ENCODE peak calls at places on chromosome 1, in four cellular contexts. J is CD8-positive, alpha-beta T cell; W is GM23338; L is uterus. Y is an unnamed sample. For H3K4me1 and H3K27me3, the result is how much of the 10 kb centered on the place peaks cover.

GRCh38 chr1:227447531-227447990 is 115.8 kb upstream of the ZNF678 start:
- DNase-seq in J (no peak), W (peak), L (no peak), Y (peak)

GRCh38 chr1:206489980-206490534 is 17.3 kb upstream of the RASSF5 start:
- DNase-seq in L (peak), J (peak), W (peak), Y (peak)

GRCh38 chr1:46960250-46960649 is 19.0 kb upstream of the CYP4A11 start:
- DNase-seq in W (no peak), J (no peak), L (no peak), Y (no peak)

GRCh38 chr1:85454214-85454613 is 10.7 kb downstream of the DDAH1 start:
- DNase-seq in L (no peak), J (no peak), W (no peak), Y (no peak)

GRCh38 chr1:220991506-220991905 is 112.3 kb downstream of the HLX start:
- DNase-seq in W (no peak), L (no peak), J (no peak), Y (no peak)

GRCh38 chr1:178502330-178502714 is 5.6 kb upstream of the CLEC20A start:
- DNase-seq in L (no peak), J (no peak), W (no peak), Y (peak)

GRCh38 chr1:206655471-206655882 is 20.1 kb downstream of the DYRK3 start:
- DNase-seq in L (no peak), W (no peak), J (no peak), Y (no peak)

GRCh38 chr1:56866656-56867055 is 12.1 kb downstream of the C8A start:
- DNase-seq in J (no peak), W (no peak), L (no peak), Y (no peak)

GRCh38 chr1:66373072-66373685 is 160.8 kb upstream of the SGIP1 start:
- DNase-seq in W (no peak), J (no peak), L (no peak), Y (no peak)
- H3K4me1 ChIP-seq in W (under half), J (under half), L (under half), Y (under half)

GRCh38 chr1:27321813-27322568 is at the start of gene TMEM222:
- DNase-seq in W (peak), L (peak), J (peak), Y (peak)
- TF ChIP-seq CTCF in W (no peak), L (peak), J (no peak), Y (peak)

GRCh38 chr1:4086921-4087320 is 186.8 kb upstream of the C1orf174 start:
- DNase-seq in W (no peak), L (no peak), J (no peak), Y (no peak)
- H3K27me3 ChIP-seq in W (under half), L (under half), J (under half), Y (under half)

DNA sequence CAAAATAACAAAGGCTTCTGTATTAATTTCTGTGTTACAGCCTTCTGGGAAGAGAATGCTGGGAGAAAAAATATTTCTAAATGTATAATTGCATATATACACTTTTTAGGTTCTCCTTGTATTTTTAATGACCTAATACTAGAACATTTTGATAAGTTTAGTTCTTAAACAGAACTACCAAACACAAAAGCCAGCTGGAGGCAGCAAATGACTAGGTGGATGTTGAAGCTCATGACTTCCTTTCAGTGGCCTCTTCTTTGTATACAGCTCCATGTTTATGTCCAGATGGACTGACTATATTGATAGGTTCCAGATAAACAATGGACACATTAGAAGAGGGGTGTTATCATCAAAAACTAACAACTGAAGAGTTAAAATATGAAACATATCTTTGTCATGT is 52.4 kb downstream of the LRRC8D start:
- DNase-seq in J (no peak), W (no peak), L (no peak), Y (no peak)
- H3K4me1 ChIP-seq in J (under half), W (under half), L (under half), Y (under half)